ENCODE peak calls at places on chromosomes 1 and 21, in five cellular contexts. K is breast epithelium, S is heart right ventricle, Y is AG04450, T is thoracic aorta. E is an unnamed sample.

GRCh38 chr1:52706136-52706670 is 8.1 kb upstream of the COA7 start:
- DNase-seq in K (no peak), S (no peak), Y (no peak), T (no peak), E (no peak)

GRCh38 chr21:45947716-45948255 is 33.8 kb upstream of the COL6A1 start:
- DNase-seq in K (no peak), S (no peak), Y (no peak), T (no peak), E (no peak)

GRCh38 chr1:204266504-204267034 is 52.8 kb upstream of the GOLT1A start:
- DNase-seq in K (no peak), S (no peak), Y (no peak), T (no peak), E (no peak)

GRCh38 chr1:36035154-36035553 is 48.7 kb upstream of the TEKT2 start:
- DNase-seq in K (no peak), S (no peak), Y (no peak), T (no peak), E (no peak)

GRCh38 chr1:64031191-64031590 is 172.2 kb upstream of the UBE2U start:
- DNase-seq in K (no peak), S (no peak), Y (no peak), T (no peak), E (no peak)

GRCh38 chr21:27806261-27806660 is 839.4 kb upstream of the ADAMTS5 start:
- DNase-seq in K (no peak), S (no peak), Y (no peak), T (no peak), E (no peak)

GRCh38 chr1:158398818-158399502 is at the start of gene OR10T2:
- DNase-seq in K (no peak), S (no peak), Y (no peak), T (no peak), E (no peak)

GRCh38 chr1:187261637-187262036 is 432.9 kb downstream of the PLA2G4A start:
- DNase-seq in K (no peak), S (no peak), Y (peak; percentile 32), T (no peak), E (no peak)

GRCh38 chr1:9890224-9890731 is 19.8 kb downstream of the CTNNBIP1 start:
- DNase-seq in K (no peak), S (peak; percentile 52), Y (peak; percentile 90), T (no peak), E (peak; percentile 87)

GRCh38 chr1:109091196-109092193 is 931 bp downstream of the TMEM167B start:
- DNase-seq in K (no peak), S (no peak), Y (no peak), T (no peak), E (no peak)

GRCh38 chr1:244304156-244304555 is 147.6 kb downstream of the ADSS2 start:
- DNase-seq in K (peak; percentile 63), S (no peak), Y (no peak), T (no peak), E (no peak)

GRCh38 chr1:165114022-165114888 is 242.3 kb downstream of the LMX1A start:
- DNase-seq in K (no peak), S (no peak), Y (no peak), T (no peak), E (no peak)

GRCh38 chr1:162502928-162503327 is 5.3 kb downstream of the UHMK1 start:
- DNase-seq in K (no peak), S (no peak), Y (peak; percentile 39), T (no peak), E (no peak)

GRCh38 chr1:209685835-209686234 is 10.6 kb downstream of the G0S2 start:
- DNase-seq in K (no peak), S (no peak), Y (no peak), T (no peak), E (no peak)

GRCh38 chr1:163083690-163084089 is 14.5 kb downstream of the RGS4 start:
- DNase-seq in K (no peak), S (no peak), Y (no peak), T (no peak), E (no peak)

GRCh38 chr1:228782662-228783414 is 47.6 kb downstream of the RHOU start:
- DNase-seq in K (no peak), S (no peak), Y (no peak), T (no peak), E (no peak)

GRCh38 chr1:229133151-229133550 is 137.8 kb upstream of the RAB4A start:
- DNase-seq in K (no peak), S (no peak), Y (no peak), T (no peak), E (no peak)

GRCh38 chr1:30881266-30882181 is 27.0 kb downstream of the SDC3 start:
- DNase-seq in K (no peak), S (no peak), Y (no peak), T (no peak), E (no peak)

GRCh38 chr1:225817611-225818061 is 7.7 kb downstream of the EPHX1 start:
- DNase-seq in K (peak; percentile 72), S (peak; percentile 64), Y (peak; percentile 65), T (peak; percentile 87), E (peak; percentile 70)

GRCh38 chr21:42644223-42645208 is 8.9 kb upstream of the PDE9A start:
- DNase-seq in K (no peak), S (no peak), Y (no peak), T (no peak), E (peak; percentile 53)

GRCh38 chr1:34066921-34067603 is 98.0 kb downstream of the CSMD2 start:
- DNase-seq in K (no peak), S (no peak), Y (peak; percentile 46), T (no peak), E (no peak)

GRCh38 chr21:41895643-41896493 is 16.7 kb upstream of the PRDM15 start:
- DNase-seq in K (no peak), S (no peak), Y (no peak), T (no peak), E (no peak)

GRCh38 chr1:201450721-201451291 is 18.2 kb downstream of the PHLDA3 start:
- DNase-seq in K (no peak), S (peak; percentile 71), Y (peak; percentile 59), T (no peak), E (peak; percentile 83)

GRCh38 chr1:245153645-245154428 is 948 bp upstream of the KIF26B start:
- DNase-seq in K (no peak), S (peak; percentile 26), Y (no peak), T (no peak), E (peak; percentile 31)

GRCh38 chr1:63593303-63593886 is at the start of gene PGM1:
- DNase-seq in K (peak; percentile 70), S (peak; percentile 75), Y (peak; percentile 32), T (peak; percentile 43), E (peak; percentile 68)

GRCh38 chr1:53946252-53947171 is at the start of gene LRRC42:
- DNase-seq in K (peak; percentile 58), S (no peak), Y (no peak), T (peak; percentile 19), E (no peak)

GRCh38 chr1:12167493-12168429 is 970 bp downstream of the TNFRSF1B start:
- DNase-seq in K (no peak), S (no peak), Y (no peak), T (no peak), E (no peak)

GRCh38 chr1:114126696-114127095 is 27.0 kb downstream of the SYT6 start:
- DNase-seq in K (no peak), S (no peak), Y (no peak), T (no peak), E (no peak)

GRCh38 chr21:46454634-46455390 is 3.9 kb upstream of the DIP2A start:
- DNase-seq in K (no peak), S (no peak), Y (no peak), T (no peak), E (no peak)

GRCh38 chr1:57468661-57469523 is 45.0 kb upstream of the DAB1 start:
- DNase-seq in K (no peak), S (no peak), Y (peak; percentile 24), T (no peak), E (no peak)

GRCh38 chr21:42453301-42454220 is 42.5 kb downstream of the RSPH1 start:
- DNase-seq in K (no peak), S (no peak), Y (no peak), T (no peak), E (no peak)

GRCh38 chr1:116230712-116231111 is 119.5 kb downstream of the MAB21L3 start:
- DNase-seq in K (no peak), S (no peak), Y (no peak), T (no peak), E (no peak)

GRCh38 chr1:229853751-229854150 is 213.3 kb upstream of the GALNT2 start:
- DNase-seq in K (no peak), S (no peak), Y (no peak), T (no peak), E (no peak)

GRCh38 chr1:116861137-116861536 is 48.6 kb upstream of the PTGFRN start:
- DNase-seq in K (no peak), S (no peak), Y (no peak), T (no peak), E (no peak)

GRCh38 chr1:2916706-2917105 is 104.6 kb upstream of the ACTRT2 start:
- DNase-seq in K (no peak), S (no peak), Y (no peak), T (no peak), E (no peak)
- H3K4me3 ChIP-seq in K (no peak overlapping the region), S (no peak overlapping the region), Y (no peak overlapping the region), T (no peak overlapping the region), E (no peak overlapping the region)

GRCh38 chr1:218700666-218701065 is 355.5 kb downstream of the TGFB2 start:
- DNase-seq in K (no peak), S (no peak), Y (no peak), T (no peak), E (no peak)

GRCh38 chr1:218703836-218704235 is 358.7 kb downstream of the TGFB2 start:
- DNase-seq in K (no peak), S (no peak), Y (no peak), T (no peak), E (no peak)

GRCh38 chr1:218705391-218705790 is 360.3 kb downstream of the TGFB2 start:
- DNase-seq in K (no peak), S (no peak), Y (no peak), T (no peak), E (no peak)

GRCh38 chr1:218701131-218701530 is 356.0 kb downstream of the TGFB2 start:
- DNase-seq in K (no peak), S (no peak), Y (no peak), T (no peak), E (no peak)

GRCh38 chr1:218702808-218703207 is 357.7 kb downstream of the TGFB2 start:
- DNase-seq in K (no peak), S (no peak), Y (no peak), T (no peak), E (no peak)
- H3K27me3 ChIP-seq in K (no peaks in the 10 kb centered on the region), S (no peaks in the 10 kb centered on the region), Y (no peaks in the 10 kb centered on the region), T (no peaks in the 10 kb centered on the region), E (no peaks in the 10 kb centered on the region)

GRCh38 chr1:226975909-226976670 is 36.0 kb downstream of the COQ8A start:
- DNase-seq in K (no peak), S (no peak), Y (no peak), T (no peak), E (no peak)

GRCh38 chr1:226973371-226973897 is 33.3 kb downstream of the COQ8A start:
- DNase-seq in K (no peak), S (peak; percentile 47), Y (no peak), T (no peak), E (peak; percentile 56)

GRCh38 chr1:226975259-226975908 is 35.3 kb downstream of the COQ8A start:
- DNase-seq in K (no peak), S (no peak), Y (no peak), T (no peak), E (no peak)

GRCh38 chr1:226973898-226974543 is 33.9 kb downstream of the COQ8A start:
- DNase-seq in K (no peak), S (peak; percentile 45), Y (no peak), T (peak; percentile 40), E (peak; percentile 83)

GRCh38 chr1:226974544-226975258 is 34.6 kb downstream of the COQ8A start:
- DNase-seq in K (no peak), S (peak; percentile 71), Y (no peak), T (no peak), E (peak; percentile 60)
- H3K4me3 ChIP-seq in K (peak overlapping the region; percentile 44), S (no peak overlapping the region), Y (no peak overlapping the region), T (peak overlapping the region; percentile 22), E (no peak overlapping the region)

GRCh38 chr1:98044766-98045165 is 123.9 kb upstream of the DPYD start:
- DNase-seq in K (no peak), S (no peak), Y (no peak), T (no peak), E (no peak)
- H3K27me3 ChIP-seq in K (no peaks in the 10 kb centered on the region), S (peaks cover 50% of the 10 kb centered on the region), Y (no peaks in the 10 kb centered on the region), T (no peaks in the 10 kb centered on the region), E (no peaks in the 10 kb centered on the region)

E was measured in ovary.